ENCODE peak calls at places on chromosomes 1 and 21, in five cellular contexts. D is OCI-LY7, X is colonic mucosa, G is body of pancreas, Z is esophagus squamous epithelium. K is an unnamed sample.

GRCh38 chr1:36763771-36764170 is 270.5 kb downstream of the GRIK3 start:
- DNase-seq in D (no peak), Z (no peak), X (no peak), G (no peak), K (no peak)

GRCh38 chr1:227767401-227768396 is 32.5 kb downstream of the SNAP47 start:
- DNase-seq in Z (no peak), G (no peak), D (no peak), X (peak), K (no peak)

GRCh38 chr1:78691995-78692747 is 42.5 kb downstream of the IFI44 start:
- DNase-seq in X (no peak), G (no peak), Z (no peak), D (no peak), K (no peak)

GRCh38 chr1:247268390-247269045 is 12.6 kb downstream of the VN1R5 start:
- DNase-seq in Z (no peak), X (no peak), G (no peak), D (no peak), K (no peak)

GRCh38 chr1:20368866-20369545 is 78.3 kb downstream of the VWA5B1 start:
- DNase-seq in X (no peak), G (no peak), Z (no peak), D (no peak), K (no peak)

GRCh38 chr1:174399211-174399610 is 48.6 kb upstream of the GPR52 start:
- DNase-seq in D (no peak), X (no peak), Z (no peak), G (no peak), K (no peak)

GRCh38 chr21:35138665-35139381 is 89.7 kb upstream of the RUNX1 start:
- DNase-seq in Z (no peak), D (peak), X (no peak), G (no peak), K (no peak)

GRCh38 chr1:212293579-212293978 is 8.4 kb downstream of the PPP2R5A start:
- DNase-seq in Z (no peak), D (no peak), G (no peak), X (no peak), K (no peak)

GRCh38 chr1:47211796-47212269 is 20.2 kb downstream of the TAL1 start:
- DNase-seq in D (no peak), Z (no peak), X (peak), G (no peak), K (peak)

GRCh38 chr1:172497230-172497629 is 35.7 kb upstream of the SUCO start:
- DNase-seq in D (no peak), X (no peak), G (peak), Z (no peak), K (peak)

GRCh38 chr1:116126281-116126680 is 15.1 kb downstream of the MAB21L3 start:
- DNase-seq in X (no peak), D (no peak), G (no peak), Z (no peak), K (no peak)

GRCh38 chr1:230103341-230104173 is 36.5 kb downstream of the GALNT2 start:
- DNase-seq in G (no peak), X (no peak), D (no peak), Z (no peak), K (no peak)
- H3K27ac ChIP-seq in G (peak), X (peak), D (no peak), Z (peak), K (peak)

DNA sequence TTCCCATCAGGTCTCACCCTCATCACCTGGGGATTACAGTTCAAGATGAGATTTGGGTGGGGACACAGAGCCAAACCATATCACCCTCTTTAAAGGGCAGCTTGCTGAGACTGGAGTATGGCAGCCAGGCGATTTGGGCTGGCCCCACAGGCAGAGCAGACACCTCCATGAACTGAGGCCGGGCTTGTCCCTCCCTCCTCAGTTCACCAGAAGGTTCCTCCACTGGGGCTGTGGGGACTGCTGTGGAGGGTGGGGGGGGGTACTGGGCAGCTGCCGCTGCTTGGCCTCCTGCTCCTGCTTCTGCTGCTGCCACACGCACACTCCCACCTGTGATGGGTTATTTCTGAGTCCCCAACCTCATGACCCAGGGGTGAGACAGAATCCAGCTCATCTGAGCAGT is 53.9 kb upstream of the PDE9A start:
- DNase-seq in D (no peak), X (no peak), G (no peak), Z (no peak), K (no peak)
- TF ChIP-seq CTCF in D (no peak), X (no peak), G (no peak), Z (no peak), K (no peak)

GRCh38 chr1:240942901-240943300 is 330.9 kb upstream of the GREM2 start:
- DNase-seq in Z (no peak), D (no peak), X (no peak), G (no peak), K (no peak)

GRCh38 chr1:240947438-240948224 is 335.7 kb upstream of the GREM2 start:
- DNase-seq in D (no peak), Z (no peak), G (no peak), X (no peak), K (no peak)

GRCh38 chr1:240941706-240942370 is 329.9 kb upstream of the GREM2 start:
- DNase-seq in G (no peak), Z (no peak), X (no peak), D (no peak), K (no peak)

DNA sequence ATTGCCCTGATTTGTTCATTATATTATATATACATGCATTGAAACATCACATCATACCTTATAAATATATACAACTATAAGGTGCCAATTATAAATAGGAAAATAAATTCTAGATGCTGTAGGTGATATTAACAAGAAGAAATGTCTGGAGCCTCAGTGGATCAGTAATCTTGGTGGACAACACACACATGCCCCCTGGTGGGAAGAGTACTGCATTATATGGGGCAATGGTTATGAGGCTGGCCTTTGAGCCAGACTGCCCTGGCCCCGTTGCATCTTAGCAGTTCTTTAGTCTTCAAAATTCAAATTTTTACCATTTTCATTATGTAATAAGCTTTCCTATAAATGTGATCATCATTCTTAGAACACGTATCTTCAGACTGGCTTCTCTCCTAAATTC is 335.0 kb upstream of the GREM2 start:
- DNase-seq in D (peak), G (no peak), X (peak), Z (no peak), K (peak)
- H3K27ac ChIP-seq in D (no peak), G (no peak), X (no peak), Z (no peak), K (no peak)

GRCh38 chr1:234375672-234376071 is 2.4 kb downstream of the COA6 start:
- DNase-seq in X (no peak), D (no peak), G (no peak), Z (no peak), K (no peak)

GRCh38 chr1:234372011-234372757 is 1.1 kb upstream of the COA6 start:
- DNase-seq in G (no peak), D (peak), Z (no peak), X (no peak), K (no peak)

GRCh38 chr1:234373938-234374240 is 633 bp downstream of the COA6 start:
- DNase-seq in D (no peak), X (no peak), G (no peak), Z (no peak), K (no peak)

GRCh38 chr1:234371414-234371813 is 1.8 kb upstream of the COA6 start:
- DNase-seq in X (no peak), G (no peak), D (no peak), Z (no peak), K (no peak)

GRCh38 chr1:234373064-234373937 is at the start of gene COA6:
- DNase-seq in X (peak), Z (peak), G (peak), D (peak), K (peak)
- TF ChIP-seq CTCF in X (no peak), Z (peak), G (no peak), D (peak), K (no peak)

GRCh38 chr21:28857720-28858119 is 135.0 kb downstream of the LTN1 start:
- DNase-seq in X (no peak), D (no peak), G (no peak), Z (no peak), K (no peak)
- H3K27ac ChIP-seq in X (no peak), D (no peak), G (no peak), Z (no peak), K (no peak)

K was measured in adrenal gland.